ENCODE peak calls at places on chromosome 11, in nine cellular contexts. W is amniotic stem cell; O is GM10248; Z is cardiac muscle cell; J is activated naive CD8-positive, alpha-beta T cell treated with anti-CD3 and anti-CD28 coated beads, Interleukin-2, amount 50 U/mL, for 24 hours; H is non-pigmented ciliary epithelial cell; L is chondrocyte; Y is C1 segment of cervical spinal cord; U is naive thymus-derived CD8-positive, alpha-beta T cell. S is an unnamed sample.

GRCh38 chr11:13772223-13773046 is 104.0 kb downstream of the FAR1 start:
- DNase-seq in U (no peak), W (no peak), L (no peak), H (peak), J (peak), O (peak), Y (no peak), Z (peak), S (peak)

GRCh38 chr11:8289426-8290047 is 25.9 kb upstream of the LMO1 start:
- DNase-seq in J (no peak), H (no peak), Y (peak), W (no peak), Z (no peak), O (no peak), L (peak), U (no peak), S (no peak)

GRCh38 chr11:134518616-134519389 is 106.8 kb upstream of the B3GAT1 start:
- DNase-seq in L (peak), Z (no peak), Y (no peak), O (no peak), J (no peak), H (no peak), W (no peak), U (no peak), S (no peak)

GRCh38 chr11:450809-451451 is 851 bp downstream of the PTDSS2 start:
- DNase-seq in W (peak), J (peak), U (peak), L (no peak), H (no peak), Z (peak), O (peak), Y (peak), S (peak)

GRCh38 chr11:19332476-19332875 is 91.7 kb upstream of the E2F8 start:
- DNase-seq in U (no peak), L (no peak), Y (no peak), W (no peak), Z (no peak), H (no peak), J (no peak), O (peak), S (no peak)

GRCh38 chr11:122317337-122317736 is 201.3 kb upstream of the BLID start:
- DNase-seq in Z (peak), O (no peak), H (peak), W (no peak), U (no peak), J (no peak), L (no peak), Y (no peak), S (no peak)

GRCh38 chr11:43736502-43737193 is 56.1 kb downstream of the HSD17B12 start:
- DNase-seq in J (no peak), Z (peak), H (no peak), O (no peak), L (no peak), Y (no peak), W (peak), U (no peak), S (peak)

GRCh38 chr11:32060063-32060462 is 30.8 kb upstream of the RCN1 start:
- DNase-seq in Y (no peak), O (no peak), H (no peak), J (no peak), L (no peak), W (no peak), U (no peak), Z (no peak), S (no peak)

GRCh38 chr11:2096001-2096918 is 42.9 kb downstream of the IGF2 start:
- DNase-seq in U (no peak), Z (peak), O (no peak), L (no peak), J (no peak), Y (no peak), H (no peak), W (peak), S (no peak)

GRCh38 chr11:118621071-118621815 is 13.8 kb downstream of the PHLDB1 start:
- DNase-seq in H (no peak), W (peak), Y (peak), J (peak), L (peak), Z (peak), O (peak), U (no peak), S (peak)

GRCh38 chr11:128476729-128477128 is 110.6 kb downstream of the ETS1 start:
- DNase-seq in O (no peak), H (no peak), L (no peak), Z (peak), W (no peak), J (no peak), U (peak), Y (no peak), S (no peak)

GRCh38 chr11:102120006-102120405 is 9.8 kb downstream of the YAP1 start:
- DNase-seq in J (no peak), W (no peak), L (no peak), H (no peak), O (no peak), Z (peak), U (no peak), Y (no peak), S (no peak)

GRCh38 chr11:12678991-12679390 is 4.8 kb downstream of the TEAD1 start:
- DNase-seq in O (no peak), W (no peak), J (no peak), L (no peak), U (no peak), H (no peak), Z (no peak), Y (no peak), S (no peak)

GRCh38 chr11:83866655-83867054 is 580.5 kb upstream of the CCDC90B start:
- DNase-seq in J (no peak), H (no peak), W (no peak), Y (no peak), U (no peak), Z (no peak), O (no peak), L (no peak), S (no peak)

GRCh38 chr11:122796128-122796717 is 42.1 kb upstream of the CRTAM start:
- DNase-seq in H (no peak), W (no peak), L (no peak), Z (peak), O (peak), U (peak), J (peak), Y (no peak), S (no peak)

GRCh38 chr11:17277024-17277584 is 565 bp downstream of the NUCB2 start:
- DNase-seq in Z (peak), O (peak), U (no peak), J (no peak), L (no peak), Y (no peak), H (no peak), W (peak), S (no peak)

GRCh38 chr11:112292785-112293407 is 32.2 kb upstream of the PLET1 start:
- DNase-seq in J (no peak), H (peak), W (peak), Y (no peak), L (no peak), U (no peak), Z (peak), O (no peak), S (peak)

GRCh38 chr11:123100378-123101085 is 38.6 kb upstream of the HSPA8 start:
- DNase-seq in J (no peak), Y (peak), H (no peak), U (no peak), O (no peak), L (no peak), Z (peak), W (no peak), S (no peak)

GRCh38 chr11:75303544-75304224 is 47.8 kb downstream of the ARRB1 start:
- DNase-seq in H (no peak), Z (no peak), O (no peak), Y (peak), J (no peak), W (no peak), U (no peak), L (no peak), S (peak)

GRCh38 chr11:132334769-132335280 is 964.4 kb downstream of the NTM start:
- DNase-seq in L (no peak), Y (no peak), U (no peak), H (no peak), O (no peak), Z (no peak), J (no peak), W (no peak), S (no peak)

GRCh38 chr11:103358251-103358650 is 249.0 kb downstream of the DYNC2H1 start:
- DNase-seq in Z (no peak), H (peak), O (no peak), U (no peak), J (no peak), W (no peak), L (no peak), Y (no peak), S (peak)